ENCODE peak calls at places on chromosomes 7 and 10, in eight cellular contexts. Q, U, C, L, N, E, A and T are unnamed samples.

GRCh38 chr7:137935849-137936508 is 65.9 kb downstream of the CREB3L2 start:
- DNase-seq in L (no peak), A (no peak), E (no peak), C (no peak), N (no peak), U (no peak), Q (no peak), T (no peak)

GRCh38 chr10:49258351-49258683 is 40.7 kb upstream of the C10orf71 start:
- DNase-seq in U (no peak), A (no peak), N (no peak), C (no peak), Q (no peak), E (no peak), L (no peak), T (no peak)

GRCh38 chr7:148697256-148697841 is 1.4 kb upstream of the CUL1 start:
- DNase-seq in N (peak; percentile 27), L (peak; percentile 78), E (no peak), C (no peak), Q (no peak), U (peak; percentile 24), A (peak; percentile 30), T (no peak)

GRCh38 chr10:51733061-51733460 is 33.7 kb upstream of the CSTF2T start:
- DNase-seq in U (no peak), E (no peak), L (peak; percentile 24), Q (no peak), N (no peak), C (no peak), A (no peak), T (no peak)

GRCh38 chr10:132832186-132832983 is 46.4 kb upstream of the NKX6-2 start:
- DNase-seq in A (no peak), C (no peak), E (no peak), N (no peak), U (no peak), Q (no peak), L (no peak), T (no peak)

GRCh38 chr10:3902809-3903410 is 117.9 kb upstream of the KLF6 start:
- DNase-seq in E (no peak), U (no peak), C (no peak), Q (no peak), A (no peak), N (no peak), L (peak; percentile 31), T (no peak)

GRCh38 chr10:126212653-126213052 is 175.6 kb downstream of the ADAM12 start:
- DNase-seq in U (no peak), A (no peak), Q (no peak), N (no peak), E (no peak), C (no peak), L (no peak), T (no peak)

GRCh38 chr7:70744414-70744942 is 387.5 kb upstream of the GALNT17 start:
- DNase-seq in N (no peak), Q (no peak), U (no peak), C (no peak), L (no peak), E (no peak), A (no peak), T (no peak)

GRCh38 chr7:43516581-43517342 is 66.1 kb upstream of the STK17A start:
- DNase-seq in A (no peak), N (no peak), C (no peak), E (peak; percentile 74), Q (no peak), U (no peak), L (peak; percentile 5), T (no peak)

GRCh38 chr7:82210422-82211184 is 233.0 kb downstream of the CACNA2D1 start:
- DNase-seq in E (no peak), N (no peak), Q (no peak), C (no peak), L (peak; percentile 42), U (no peak), A (no peak), T (no peak)

GRCh38 chr10:102067091-102067916 is 2.2 kb downstream of the HPS6 start:
- DNase-seq in E (no peak), A (no peak), U (no peak), C (no peak), Q (no peak), L (no peak), N (no peak), T (no peak)

GRCh38 chr10:102064868-102065560 is at the start of gene HPS6:
- DNase-seq in A (peak; percentile 98), U (peak; percentile 99), C (peak; percentile 85), N (peak; percentile 94), L (peak; percentile 95), Q (peak; percentile 48), E (peak; percentile 93), T (peak; percentile 99)

GRCh38 chr10:102066421-102067068 is 1.4 kb downstream of the HPS6 start:
- DNase-seq in A (no peak), U (no peak), Q (no peak), C (no peak), N (no peak), E (no peak), L (no peak), T (no peak)

GRCh38 chr10:102064503-102064867 is 664 bp upstream of the HPS6 start:
- DNase-seq in N (no peak), C (no peak), A (no peak), L (no peak), E (no peak), Q (no peak), U (no peak), T (no peak)

GRCh38 chr10:102065561-102066420 is 642 bp downstream of the HPS6 start:
- DNase-seq in E (peak; percentile 18), A (peak; percentile 65), U (no peak), C (peak; percentile 72), N (peak; percentile 28), Q (no peak), L (peak; percentile 38), T (peak; percentile 59)
- TF ChIP-seq CTCF in E (no peak), A (no peak), U (no peak), C (no peak), N (no peak), Q (no peak), L (no peak), T (peak; percentile 12)

DNA sequence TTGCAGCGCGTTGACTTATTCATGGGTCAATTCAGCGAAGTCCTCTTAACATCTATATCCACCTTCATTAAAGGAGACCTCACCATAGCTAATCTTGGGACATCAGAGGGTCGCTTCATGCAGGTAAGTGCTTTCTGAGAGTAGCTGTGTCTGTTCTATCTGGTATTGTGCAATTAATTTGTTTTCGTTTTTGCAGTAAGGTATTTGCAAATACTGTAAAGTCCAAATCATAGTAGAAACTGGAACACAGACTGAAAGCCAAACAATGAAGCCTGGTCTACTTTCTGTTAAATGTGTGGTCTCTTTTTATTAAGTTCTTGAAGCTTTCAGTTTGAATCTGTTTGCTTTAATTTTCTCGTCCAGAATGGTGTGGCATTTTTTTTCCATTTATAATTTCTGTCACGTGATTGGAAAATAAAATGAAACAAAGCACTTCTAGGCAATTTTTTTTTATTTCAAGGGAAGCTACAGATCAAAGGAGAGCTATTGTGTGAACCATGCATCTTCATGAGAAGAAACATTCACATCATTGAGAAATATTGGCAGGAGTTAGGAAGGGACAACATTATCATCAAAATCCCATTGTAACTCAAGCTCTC is 59.8 kb downstream of the MET start:
- DNase-seq in L (no peak), N (no peak), E (no peak), U (no peak), C (no peak), A (no peak), Q (no peak), T (no peak)
- TF ChIP-seq CTCF in L (no peak), N (no peak), E (no peak), U (no peak), C (no peak), A (no peak), Q (no peak), T (no peak)

DNA sequence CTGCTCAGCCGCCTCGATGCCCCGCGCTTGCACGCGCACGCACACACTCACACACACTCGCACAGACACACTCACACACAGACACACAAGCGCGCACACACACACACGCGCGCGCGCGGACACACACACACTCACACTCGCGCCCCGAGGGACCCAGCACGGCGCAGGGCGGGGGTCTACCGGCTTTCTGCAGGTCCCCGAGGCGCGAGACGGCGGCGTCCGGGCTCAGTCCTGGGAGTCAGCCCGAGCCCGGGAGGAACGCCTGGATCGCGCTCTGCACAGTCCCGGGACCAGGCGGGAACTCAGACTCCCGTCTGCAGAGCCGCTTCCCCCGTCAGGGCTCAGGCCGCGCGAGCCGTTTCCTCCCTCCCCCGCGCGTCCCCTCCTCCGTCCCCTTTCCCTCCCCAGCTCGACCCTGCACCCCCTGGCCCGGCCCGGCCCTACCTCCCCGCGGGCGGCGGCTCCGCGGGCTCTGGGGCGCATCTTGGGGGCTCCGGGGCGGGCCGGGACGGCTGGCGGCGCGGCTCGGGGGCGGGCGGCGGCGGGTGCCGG is 477 bp downstream of the DENND2A start:
- DNase-seq in N (peak; percentile 57), A (peak; percentile 68), L (peak; percentile 58), U (peak; percentile 56), Q (no peak), C (peak; percentile 76), E (no peak), T (peak; percentile 61)
- TF ChIP-seq CTCF in N (no peak), A (no peak), L (no peak), U (no peak), Q (no peak), C (no peak), E (no peak), T (no peak)

GRCh38 chr10:110411047-110411410 is 86.7 kb upstream of the DUSP5 start:
- DNase-seq in U (no peak), N (no peak), Q (no peak), L (peak; percentile 76), E (peak; percentile 59), A (no peak), C (no peak), T (no peak)

GRCh38 chr10:110414563-110415309 is 83.0 kb upstream of the DUSP5 start:
- DNase-seq in C (no peak), Q (no peak), E (peak; percentile 89), N (no peak), L (peak; percentile 69), A (peak; percentile 78), U (peak; percentile 79), T (peak; percentile 78)

GRCh38 chr10:110415809-110416208 is 81.9 kb upstream of the DUSP5 start:
- DNase-seq in E (no peak), U (no peak), C (no peak), Q (no peak), A (no peak), L (no peak), N (no peak), T (no peak)

GRCh38 chr10:110413049-110413783 is 84.5 kb upstream of the DUSP5 start:
- DNase-seq in E (no peak), C (no peak), U (no peak), L (no peak), N (no peak), Q (no peak), A (no peak), T (no peak)

GRCh38 chr10:110413903-110414562 is 83.7 kb upstream of the DUSP5 start:
- DNase-seq in N (no peak), C (no peak), U (no peak), E (no peak), L (peak; percentile 37), Q (no peak), A (no peak), T (no peak)
- TF ChIP-seq CTCF in N (no peak), C (no peak), U (no peak), E (no peak), L (no peak), Q (no peak), A (no peak), T (no peak)

DNA sequence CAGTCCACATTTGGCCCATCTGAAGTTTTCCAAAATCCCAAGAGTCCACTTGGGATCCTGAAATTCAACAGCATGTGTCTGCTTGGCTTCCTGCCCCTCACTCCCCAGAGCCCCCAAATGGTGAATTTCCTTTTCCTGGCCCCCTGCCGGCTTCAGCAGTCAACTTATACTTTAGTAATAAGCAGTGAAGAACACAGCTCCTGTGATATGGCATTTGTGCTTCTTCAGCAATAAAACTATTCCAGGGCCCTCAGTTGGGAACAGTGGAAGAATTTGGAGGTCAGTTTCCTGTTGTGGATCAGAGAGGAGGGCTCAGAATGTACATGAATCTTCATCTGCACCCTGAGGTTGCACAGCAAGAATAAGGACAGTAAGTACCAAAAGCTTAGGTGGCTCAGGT is 51.0 kb downstream of the PRF1 start:
- DNase-seq in N (no peak), Q (no peak), C (no peak), U (no peak), E (no peak), A (no peak), L (no peak), T (no peak)
- TF ChIP-seq CTCF in N (no peak), Q (no peak), C (no peak), U (no peak), E (no peak), A (no peak), L (no peak), T (no peak)